ENCODE peak calls at places on chromosomes 1 and 21, in nine cellular contexts. I is A549, Q is NCI-H1105, Z is lung microvascular endothelial cell, J is NT2/D1, W is iris pigment epithelial cell, B is NCI-H2029, L is GDM1, V is C1 segment of cervical spinal cord. T is an unnamed sample.

GRCh38 chr1:44072204-44072603 is 40.9 kb upstream of the SLC6A9 start:
- DNase-seq in W (peak; percentile 93), J (no peak), I (no peak), L (no peak), B (no peak), V (no peak), Q (no peak), Z (no peak), T (no peak)

GRCh38 chr1:51955797-51956527 is 34.5 kb downstream of the RAB3B start:
- DNase-seq in B (peak; percentile 99), W (no peak), L (no peak), J (no peak), Z (no peak), V (no peak), Q (peak; percentile 96), I (no peak), T (no peak)

GRCh38 chr21:35352066-35352770 is 303.1 kb upstream of the RUNX1 start:
- DNase-seq in Q (no peak), J (no peak), I (no peak), L (no peak), W (peak; percentile 89), B (no peak), Z (no peak), V (no peak), T (no peak)

GRCh38 chr1:222047370-222047769 is 305.5 kb upstream of the DUSP10 start:
- DNase-seq in L (no peak), J (no peak), Q (no peak), W (no peak), Z (no peak), I (no peak), V (no peak), B (no peak), T (no peak)

GRCh38 chr21:32921632-32922230 is 104.0 kb upstream of the OLIG2 start:
- DNase-seq in B (no peak), W (no peak), I (no peak), Z (peak; percentile 32), L (no peak), Q (no peak), J (peak; percentile 65), V (no peak), T (peak; percentile 23)

GRCh38 chr1:108610073-108610472 is 50.2 kb downstream of the EEIG2 start:
- DNase-seq in V (no peak), W (peak; percentile 15), L (no peak), Q (peak; percentile 93), Z (peak; percentile 10), J (no peak), I (no peak), B (peak; percentile 86), T (no peak)

GRCh38 chr21:39518055-39518844 is 66.5 kb downstream of the SH3BGR start:
- DNase-seq in Z (peak; percentile 61), Q (peak; percentile 66), L (peak; percentile 25), J (peak; percentile 83), V (peak; percentile 8), B (peak; percentile 87), I (peak; percentile 69), W (peak; percentile 31), T (peak; percentile 62)

GRCh38 chr1:54153548-54154439 is 994 bp upstream of the CDCP2 start:
- DNase-seq in W (peak; percentile 81), L (no peak), V (no peak), I (no peak), B (no peak), Z (peak; percentile 30), J (peak; percentile 52), Q (no peak), T (peak; percentile 49)

GRCh38 chr1:147515046-147515869 is 26.0 kb upstream of the BCL9 start:
- DNase-seq in L (peak; percentile 9), W (peak; percentile 66), I (no peak), J (no peak), V (no peak), B (peak; percentile 84), Z (peak; percentile 11), Q (no peak), T (no peak)

GRCh38 chr1:201274616-201275265 is 8.6 kb upstream of the PKP1 start:
- DNase-seq in L (no peak), Z (no peak), W (no peak), V (no peak), B (no peak), I (no peak), J (no peak), Q (no peak), T (no peak)